ENCODE peak calls at places on chromosomes 12 and 14, in six cellular contexts. V is HepG2, M is SK-N-SH, Y is endothelial cell of umbilical vein, J is H1, Q is K562. A is an unnamed sample.

GRCh38 chr12:75550401-75550851 is 39.0 kb upstream of the KRR1 start:
- DNase-seq in M (no peak), Y (peak), J (no peak), V (no peak), Q (no peak), A (no peak)

GRCh38 chr14:65847065-65847847 is 434.7 kb downstream of the FUT8 start:
- DNase-seq in Y (no peak), J (no peak), V (no peak), M (no peak), Q (peak), A (no peak)

GRCh38 chr14:92897922-92898599 is 24.9 kb upstream of the CHGA start:
- DNase-seq in J (no peak), V (no peak), Y (no peak), M (no peak), Q (no peak), A (no peak)

GRCh38 chr12:109951136-109951535 is 45.0 kb downstream of the GIT2 start:
- DNase-seq in M (no peak), J (no peak), Q (no peak), Y (no peak), V (no peak), A (no peak)

GRCh38 chr12:49225551-49226166 is 36.8 kb upstream of the TUBA1A start:
- DNase-seq in Q (peak), M (no peak), J (no peak), Y (peak), V (no peak), A (no peak)

GRCh38 chr12:110901401-110901800 is 19.0 kb downstream of the MYL2 start:
- DNase-seq in Q (no peak), Y (no peak), J (no peak), V (peak), M (no peak), A (no peak)

GRCh38 chr14:97219356-97220017 is 422.3 kb downstream of the VRK1 start:
- DNase-seq in V (no peak), Y (no peak), Q (no peak), M (peak), J (peak), A (no peak)

GRCh38 chr14:70754989-70755388 is 54.3 kb downstream of the MAP3K9 start:
- DNase-seq in Q (no peak), J (no peak), Y (no peak), V (peak), M (no peak), A (no peak)

GRCh38 chr12:13044859-13045384 is 741 bp downstream of the FAM234B start:
- DNase-seq in M (no peak), J (no peak), V (no peak), Q (no peak), Y (peak), A (no peak)

GRCh38 chr12:13046914-13047472 is 2.8 kb downstream of the FAM234B start:
- DNase-seq in Q (no peak), V (no peak), J (no peak), Y (no peak), M (no peak), A (no peak)

GRCh38 chr12:13042666-13043230 is 1.4 kb upstream of the FAM234B start:
- DNase-seq in Y (no peak), J (no peak), M (no peak), V (no peak), Q (no peak), A (no peak)

GRCh38 chr12:13045816-13046215 is 1.6 kb downstream of the FAM234B start:
- DNase-seq in V (no peak), Y (no peak), J (no peak), M (no peak), Q (no peak), A (no peak)

GRCh38 chr12:13044002-13044858 is at the start of gene FAM234B:
- DNase-seq in Y (peak), M (peak), Q (peak), V (peak), J (peak), A (no peak)
- TF ChIP-seq POLR2AphosphoS5 in Y (no peak), M (peak), Q (no peak), V (peak), J (no peak), A (peak)

GRCh38 chr14:103712633-103713247 is 2.5 kb downstream of the XRCC3 start:
- DNase-seq in Y (no peak), J (no peak), M (no peak), Q (no peak), V (no peak), A (no peak)
- H3K9ac ChIP-seq in Y (no peak), J (no peak), M (no peak), Q (no peak), V (no peak), A (no peak)

GRCh38 chr12:125988545-125988944 is 923.3 kb downstream of the AACS start:
- DNase-seq in Y (no peak), J (no peak), M (no peak), V (no peak), Q (no peak), A (no peak)

GRCh38 chr12:125983784-125984510 is 918.7 kb downstream of the AACS start:
- DNase-seq in Q (no peak), M (peak), J (peak), V (no peak), Y (no peak), A (no peak)

GRCh38 chr12:125981610-125982253 is 916.5 kb downstream of the AACS start:
- DNase-seq in Q (no peak), Y (no peak), J (no peak), M (no peak), V (peak), A (no peak)

GRCh38 chr12:125983094-125983783 is 918.0 kb downstream of the AACS start:
- DNase-seq in V (peak), Y (no peak), M (peak), Q (peak), J (peak), A (peak)
- H3K4me3 ChIP-seq in V (peak), Y (no peak), M (peak), Q (no peak), J (peak), A (peak)

GRCh38 chr14:105076805-105077648 is 11.8 kb upstream of the GPR132 start:
- DNase-seq in V (no peak), Q (no peak), J (no peak), M (no peak), Y (no peak), A (no peak)
- TF ChIP-seq POLR2AphosphoS5 in V (no peak), Q (no peak), J (no peak), M (no peak), Y (no peak), A (no peak)

DNA sequence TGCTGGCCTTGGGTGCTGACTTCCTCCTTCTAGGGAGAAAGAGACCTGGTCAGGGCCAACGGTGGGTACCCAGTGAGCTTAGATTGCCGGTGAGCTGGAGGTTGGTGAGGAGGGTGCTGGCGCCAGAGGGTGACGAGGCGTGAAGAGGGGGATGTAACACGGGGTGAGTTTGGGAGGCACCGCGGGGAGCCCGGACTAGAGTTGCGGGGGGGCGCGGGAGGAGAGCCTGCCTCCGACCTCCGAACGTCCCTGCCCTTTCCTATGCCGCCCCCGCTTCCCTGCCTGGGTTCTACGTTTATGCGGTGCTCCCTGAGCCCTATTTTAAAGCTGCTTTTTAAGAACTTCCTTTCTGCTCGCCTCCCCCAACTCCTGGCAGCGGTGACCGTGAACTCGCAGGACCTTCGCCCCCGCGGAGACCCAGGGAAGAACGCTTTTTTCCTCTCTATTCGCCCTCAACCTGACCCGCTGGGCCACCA is 18.6 kb downstream of the OR6S1 start:
- DNase-seq in Y (no peak), M (no peak), V (no peak), J (no peak), Q (no peak), A (no peak)
- H3K9ac ChIP-seq in Y (no peak), M (no peak), V (peak), J (no peak), Q (no peak), A (no peak)

DNA sequence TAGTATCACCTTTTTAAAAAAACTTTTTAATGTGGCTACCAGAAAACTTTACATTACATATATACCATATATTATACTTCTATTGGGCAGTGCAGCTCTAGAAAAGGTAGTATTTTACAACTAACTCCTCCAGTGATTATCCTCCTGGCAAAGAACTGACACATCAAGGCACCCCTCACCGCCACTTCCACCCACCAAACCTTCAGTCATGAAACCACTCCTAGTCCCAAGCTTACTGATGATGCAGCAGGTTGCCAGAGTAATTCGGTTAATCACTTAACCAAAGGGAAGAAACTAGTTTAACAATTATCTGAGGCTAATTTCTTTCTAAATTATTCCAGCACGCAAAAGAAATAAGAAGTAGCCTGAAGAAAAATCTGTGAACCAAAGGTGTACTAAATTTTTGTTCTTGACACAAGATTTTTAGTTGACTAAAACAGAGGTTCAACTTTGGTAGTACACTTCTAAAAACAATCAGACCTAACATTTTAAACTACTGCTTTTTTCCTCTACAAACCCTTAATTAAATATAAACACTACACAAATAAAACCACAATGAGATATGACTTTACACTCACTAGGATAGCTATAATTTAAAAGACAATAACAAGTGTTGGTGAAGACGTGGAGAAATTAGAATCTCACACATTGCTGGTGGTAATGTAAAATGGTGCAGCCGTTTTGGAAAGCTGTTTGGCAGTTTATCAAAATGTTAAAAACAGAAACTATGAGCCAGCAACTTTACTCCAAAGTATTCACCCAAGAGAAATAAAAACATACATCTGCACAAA is 16.7 kb downstream of the SPPL3 start:
- DNase-seq in Q (no peak), Y (no peak), M (no peak), J (no peak), V (no peak), A (no peak)
- H3K4me3 ChIP-seq in Q (no peak), Y (no peak), M (no peak), J (no peak), V (no peak), A (no peak)

GRCh38 chr12:121289962-121290361 is 6.5 kb downstream of the CAMKK2 start:
- DNase-seq in M (no peak), J (no peak), Q (no peak), Y (no peak), V (no peak), A (no peak)

GRCh38 chr12:121288941-121289340 is 7.6 kb downstream of the CAMKK2 start:
- DNase-seq in Q (no peak), M (no peak), Y (no peak), V (no peak), J (no peak), A (no peak)

GRCh38 chr12:121285856-121286255 is 10.7 kb downstream of the CAMKK2 start:
- DNase-seq in J (no peak), Y (no peak), M (no peak), V (no peak), Q (no peak), A (no peak)

GRCh38 chr12:121288158-121288848 is 8.2 kb downstream of the CAMKK2 start:
- DNase-seq in Y (no peak), M (no peak), V (no peak), J (no peak), Q (no peak), A (no peak)

GRCh38 chr12:121287267-121287954 is 9.1 kb downstream of the CAMKK2 start:
- DNase-seq in M (no peak), Q (no peak), J (no peak), V (no peak), Y (no peak), A (no peak)
- TF ChIP-seq POLR2AphosphoS5 in M (no peak), Q (no peak), J (no peak), V (no peak), Y (no peak), A (no peak)

GRCh38 chr12:65171073-65171472 is 1.7 kb downstream of the LEMD3 start:
- DNase-seq in V (no peak), Q (no peak), J (no peak), M (no peak), Y (peak), A (no peak)
- H3K9ac ChIP-seq in V (peak), Q (peak), J (peak), M (peak), Y (peak), A (peak)

GRCh38 chr14:104967414-104968152 is 10.6 kb downstream of the AHNAK2 start:
- DNase-seq in V (no peak), Q (no peak), Y (peak), J (peak), M (peak), A (no peak)
- H3K4me3 ChIP-seq in V (peak), Q (no peak), Y (peak), J (peak), M (no peak), A (no peak)

A was measured in SK-N-MC.